ENCODE peak calls at places on chromosomes 13 and 19, in five cellular contexts. P is CD8-positive, alpha-beta T cell; T is sigmoid colon; A is adipocyte; Q is keratinocyte. F is an unnamed sample.

GRCh38 chr19:16527971-16528521 is 14.2 kb downstream of the CHERP start:
- DNase-seq in T (no peak), A (peak; percentile 11), P (peak; percentile 20), Q (no peak), F (peak; percentile 11)

GRCh38 chr13:26557393-26558073 is at the start of gene WASF3:
- DNase-seq in T (peak; percentile 97), Q (no peak), A (peak; percentile 98), P (no peak), F (no peak)

GRCh38 chr19:29001006-29001921 is 211.7 kb downstream of the UQCRFS1 start:
- DNase-seq in P (no peak), T (peak; percentile 59), A (peak; percentile 3), Q (no peak), F (no peak)

GRCh38 chr13:34462843-34463242 is 479.2 kb upstream of the NBEA start:
- DNase-seq in A (peak; percentile 48), T (no peak), P (no peak), Q (peak; percentile 53), F (no peak)

GRCh38 chr19:44141191-44142013 is at the start of gene ZNF234:
- DNase-seq in A (peak; percentile 97), Q (no peak), T (peak; percentile 86), P (peak; percentile 63), F (peak; percentile 55)

GRCh38 chr19:3880471-3881271 is at the start of gene ATCAY:
- DNase-seq in P (no peak), T (no peak), A (no peak), Q (no peak), F (no peak)

GRCh38 chr13:108194435-108194936 is 20.9 kb downstream of the LIG4 start:
- DNase-seq in P (no peak), Q (no peak), A (no peak), T (no peak), F (no peak)

GRCh38 chr13:98143157-98143553 is 261 bp downstream of the FARP1 start:
- DNase-seq in T (peak; percentile 66), Q (no peak), P (no peak), A (no peak), F (no peak)

GRCh38 chr19:30669329-30670010 is 297.3 kb downstream of the ZNF536 start:
- DNase-seq in A (peak; percentile 75), T (peak; percentile 75), P (peak; percentile 11), Q (no peak), F (no peak)

GRCh38 chr19:50857366-50857765 is 2.7 kb downstream of the KLK3 start:
- DNase-seq in P (no peak), A (no peak), Q (no peak), T (no peak), F (no peak)
- H3K27me3 ChIP-seq in P (no peaks in the 10 kb centered on the region), A (peaks cover 9% of the 10 kb centered on the region), Q (peaks cover 20% of the 10 kb centered on the region), T (no peaks in the 10 kb centered on the region), F (no peaks in the 10 kb centered on the region)

GRCh38 chr19:8343483-8343844 is 402 bp upstream of the KANK3 start:
- DNase-seq in P (no peak), A (no peak), T (no peak), Q (no peak), F (no peak)

GRCh38 chr19:8338835-8339234 is 4.2 kb downstream of the KANK3 start:
- DNase-seq in T (no peak), A (no peak), Q (no peak), P (no peak), F (no peak)

GRCh38 chr19:8340341-8341096 is 2.5 kb downstream of the KANK3 start:
- DNase-seq in A (no peak), T (peak; percentile 87), P (no peak), Q (no peak), F (no peak)

GRCh38 chr19:8342316-8342683 is 762 bp downstream of the KANK3 start:
- DNase-seq in Q (no peak), A (no peak), P (no peak), T (no peak), F (no peak)

DNA sequence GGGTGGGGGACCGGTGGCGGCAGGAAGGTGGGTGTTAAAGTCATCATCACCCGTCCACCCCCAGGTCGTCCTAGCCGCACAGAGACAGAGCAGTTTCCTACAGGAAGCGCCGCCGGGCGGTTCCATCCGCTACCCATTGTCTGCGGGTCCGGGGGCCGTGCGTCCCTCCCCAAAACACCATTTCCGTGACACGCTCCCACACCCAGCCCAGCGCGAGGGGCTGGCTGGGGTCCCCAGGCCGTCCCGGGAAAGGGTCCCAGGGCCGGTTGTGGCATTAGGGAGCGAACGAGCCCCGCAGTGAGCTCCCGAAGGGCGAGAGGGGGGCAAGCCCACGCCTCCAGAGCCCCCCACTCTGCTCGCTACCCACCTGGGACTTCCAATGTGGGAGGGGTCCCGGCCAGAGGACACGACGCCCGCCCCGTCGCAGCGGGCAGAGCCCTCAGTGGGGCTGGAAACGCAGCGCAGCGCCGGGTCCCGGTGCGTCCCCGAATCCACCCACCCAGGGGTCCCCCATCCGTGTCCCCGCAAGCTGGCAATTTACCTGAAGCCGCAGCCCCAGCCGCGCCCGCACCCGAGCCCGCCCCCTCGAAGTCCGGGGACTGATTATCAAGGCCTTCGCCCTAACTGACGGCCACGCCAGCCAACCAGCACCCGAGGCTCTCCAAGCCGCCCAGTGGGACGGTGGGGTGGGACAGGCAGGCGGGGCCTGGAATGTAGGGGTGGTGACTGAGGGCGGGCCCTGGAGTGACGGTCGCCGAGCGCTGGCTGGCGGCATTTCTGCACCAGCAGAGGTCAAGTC is at the start of gene KANK3:
- DNase-seq in A (peak; percentile 92), T (peak; percentile 95), P (peak; percentile 84), Q (peak; percentile 78), F (peak; percentile 90)
- H3K4me3 ChIP-seq in A (peak within 1 kb of the TSS; percentile 66), T (peak within 1 kb of the TSS; percentile 49), P (peak within 1 kb of the TSS; percentile 70), Q (peak within 1 kb of the TSS; percentile 40), F (peak within 1 kb of the TSS; percentile 72)

DNA sequence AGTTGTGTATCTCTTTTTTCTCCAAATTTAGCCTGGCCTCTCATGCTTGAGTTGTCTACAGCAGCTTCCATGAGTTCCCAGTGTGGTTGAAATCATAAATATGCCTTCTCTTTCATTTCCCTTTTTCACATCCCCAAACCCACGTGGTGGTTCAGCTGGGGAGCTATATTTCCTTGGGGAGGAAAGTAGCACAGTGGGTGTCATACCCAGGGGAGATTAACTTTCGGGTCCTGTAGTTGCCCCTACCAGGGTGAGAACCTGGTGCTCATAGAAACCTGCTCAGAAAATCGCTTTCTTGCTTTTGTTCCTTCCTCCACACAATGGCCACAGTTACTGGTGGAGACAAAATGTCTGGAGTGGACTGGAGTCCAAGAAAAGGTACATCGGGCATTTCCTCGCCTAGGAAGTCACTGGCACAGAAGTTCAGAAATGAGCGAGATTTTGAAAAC is 7.0 kb upstream of the LILRA4 start:
- DNase-seq in A (no peak), Q (no peak), T (no peak), P (no peak), F (no peak)
- H3K27me3 ChIP-seq in A (peaks cover 9% of the 10 kb centered on the region), Q (no peaks in the 10 kb centered on the region), T (no peaks in the 10 kb centered on the region), P (no peaks in the 10 kb centered on the region), F (no peaks in the 10 kb centered on the region)

GRCh38 chr13:31046711-31047279 is 114.3 kb downstream of the TEX26 start:
- DNase-seq in A (peak; percentile 19), Q (no peak), P (no peak), T (peak; percentile 68), F (no peak)
- H3K4me3 ChIP-seq in A (no peak overlapping the region), Q (no peak overlapping the region), P (no peak overlapping the region), T (no peak overlapping the region), F (no peak overlapping the region)

DNA sequence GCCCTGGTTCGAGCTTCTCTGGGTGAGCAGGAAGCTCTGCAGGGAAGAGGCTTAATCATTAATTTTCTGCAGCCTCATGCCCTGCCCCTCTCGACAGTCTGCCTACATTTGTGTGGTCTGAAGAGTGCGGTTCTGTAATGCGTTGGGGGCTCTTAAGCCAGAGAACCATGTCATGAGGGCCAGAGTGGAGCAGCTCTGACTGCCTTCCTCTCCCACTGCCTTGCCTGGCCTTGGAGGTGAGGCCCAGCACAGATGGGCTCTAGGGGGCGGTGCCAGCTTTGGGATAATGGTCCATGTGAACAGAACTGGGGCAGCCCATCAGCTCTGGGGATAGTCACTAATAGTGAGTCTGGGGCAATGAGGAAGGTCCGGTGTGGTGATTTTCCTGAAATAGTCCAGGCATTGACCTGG is 5.7 kb downstream of the FGF9 start:
- DNase-seq in A (no peak), T (peak; percentile 62), Q (no peak), P (no peak), F (no peak)
- H3K27me3 ChIP-seq in A (peaks cover 64% of the 10 kb centered on the region), T (peaks cover 14% of the 10 kb centered on the region), Q (peaks cover 39% of the 10 kb centered on the region), P (no peaks in the 10 kb centered on the region), F (peaks cover 5% of the 10 kb centered on the region)